ENCODE peak calls at places on chromosomes 7 and 10, in four cellular contexts. D, P, L and K are unnamed samples.

GRCh38 chr7:129308047-129308446 is 83.2 kb downstream of the AHCYL2 start:
- DNase-seq in D (no peak), P (no peak), L (no peak), K (no peak)

GRCh38 chr10:34697366-34698247 is 117.5 kb downstream of the PARD3 start:
- DNase-seq in D (peak), P (no peak), L (no peak), K (peak)

GRCh38 chr10:124592101-124592500 is 130.5 kb downstream of the LHPP start:
- DNase-seq in D (no peak), P (no peak), L (no peak), K (no peak)

GRCh38 chr7:13327669-13328068 is 640.2 kb downstream of the ARL4A start:
- DNase-seq in D (no peak), P (no peak), L (no peak), K (no peak)

GRCh38 chr7:781936-782529 is 50.2 kb upstream of the SUN1 start:
- DNase-seq in D (no peak), P (no peak), L (no peak), K (no peak)

GRCh38 chr10:103395754-103396066 is 565 bp downstream of the ATP5MK start:
- DNase-seq in D (no peak), P (peak), L (no peak), K (peak)

GRCh38 chr10:129079705-129080104 is 387.3 kb upstream of the MGMT start:
- DNase-seq in D (no peak), P (no peak), L (no peak), K (no peak)

GRCh38 chr7:128020161-128020560 is 11.1 kb downstream of the LRRC4 start:
- DNase-seq in D (no peak), P (no peak), L (no peak), K (no peak)

GRCh38 chr10:114548662-114549061 is 109.4 kb downstream of the ABLIM1 start:
- DNase-seq in D (no peak), P (peak), L (no peak), K (no peak)

GRCh38 chr7:128932862-128933821 is 4.6 kb upstream of the IRF5 start:
- DNase-seq in D (no peak), P (no peak), L (no peak), K (no peak)

GRCh38 chr10:70816220-70816894 is 609 bp downstream of the SGPL1 start:
- DNase-seq in D (peak), P (peak), L (peak), K (peak)

GRCh38 chr10:97584060-97584797 is at the start of gene HOGA1:
- DNase-seq in D (peak), P (peak), L (no peak), K (peak)

GRCh38 chr10:28839600-28840007 is 162.3 kb downstream of the BAMBI start:
- DNase-seq in D (peak), P (no peak), L (peak), K (peak)

GRCh38 chr7:106057962-106058901 is 53.9 kb downstream of the SYPL1 start:
- DNase-seq in D (no peak), P (no peak), L (peak), K (no peak)

GRCh38 chr10:44172883-44173557 is 211.9 kb downstream of the CXCL12 start:
- DNase-seq in D (peak), P (peak), L (no peak), K (no peak)

GRCh38 chr7:99308461-99309074 is 17.1 kb upstream of the ARPC1A start:
- DNase-seq in D (no peak), P (no peak), L (no peak), K (no peak)

GRCh38 chr10:14604181-14605142 is 170.2 kb downstream of the FAM107B start:
- DNase-seq in D (peak), P (peak), L (peak), K (peak)

GRCh38 chr10:131746785-131747184 is 154.0 kb upstream of the PPP2R2D start:
- DNase-seq in D (no peak), P (no peak), L (no peak), K (no peak)

GRCh38 chr7:21278944-21279343 is 148.9 kb upstream of the SP4 start:
- DNase-seq in D (no peak), P (no peak), L (no peak), K (no peak)